ENCODE peak calls at places on chromosomes 4 and X, in five cellular contexts. K, H, G, X and L are unnamed samples.

GRCh38 chrX:130086414-130087207 is 23.7 kb downstream of the ELF4 start:
- DNase-seq in X (no peak), H (no peak), K (no peak), G (no peak), L (no peak)

GRCh38 chr4:77917075-77917474 is 54.4 kb downstream of the MRPL1 start:
- DNase-seq in X (no peak), G (no peak), H (no peak), K (no peak), L (no peak)

GRCh38 chrX:123274796-123275195 is 90.7 kb downstream of the GRIA3 start:
- DNase-seq in G (no peak), X (peak), H (no peak), K (no peak), L (no peak)

GRCh38 chr4:1105067-1105466 is 8.3 kb downstream of the RNF212 start:
- DNase-seq in H (no peak), G (no peak), X (no peak), K (no peak), L (no peak)

GRCh38 chrX:2714551-2714950 is 23.5 kb downstream of the CD99 start:
- DNase-seq in X (no peak), G (no peak), K (no peak), H (no peak), L (no peak)

GRCh38 chr4:187042251-187042650 is 318.6 kb upstream of the FAT1 start:
- DNase-seq in G (no peak), H (no peak), X (no peak), K (no peak), L (no peak)

GRCh38 chr4:177607111-177607573 is 164.9 kb upstream of the AGA start:
- DNase-seq in G (no peak), K (no peak), X (no peak), H (no peak), L (no peak)

GRCh38 chr4:142036795-142037583 is 400.6 kb downstream of the IL15 start:
- DNase-seq in H (no peak), K (no peak), G (no peak), X (peak), L (peak)

GRCh38 chr4:39353478-39354177 is 12.5 kb downstream of the RFC1 start:
- DNase-seq in X (no peak), G (no peak), K (no peak), H (no peak), L (no peak)

GRCh38 chrX:9525511-9526248 is 60.8 kb downstream of the TBL1X start:
- DNase-seq in H (no peak), G (no peak), K (no peak), X (no peak), L (no peak)

GRCh38 chr4:179624768-179625181 is 2182.5 kb upstream of the AGA start:
- DNase-seq in G (no peak), X (peak), H (no peak), K (no peak), L (no peak)

GRCh38 chr4:102466298-102466697 is 34.9 kb upstream of the NFKB1 start:
- DNase-seq in K (no peak), G (no peak), X (peak), H (no peak), L (no peak)

GRCh38 chr4:152479428-152480026 is 56.4 kb downstream of the FBXW7 start:
- DNase-seq in X (peak), G (no peak), K (no peak), H (no peak), L (no peak)

GRCh38 chr4:27861802-27862201 is 1001.2 kb downstream of the STIM2 start:
- DNase-seq in X (peak), G (no peak), H (no peak), K (no peak), L (no peak)

GRCh38 chr4:2829321-2829932 is 14.2 kb upstream of the ADD1 start:
- DNase-seq in K (no peak), H (no peak), X (no peak), G (no peak), L (no peak)

GRCh38 chr4:142406917-142407501 is 439.1 kb downstream of the INPP4B start:
- DNase-seq in H (no peak), K (no peak), G (no peak), X (no peak), L (no peak)

GRCh38 chr4:163295138-163295537 is 37.3 kb downstream of the NPY1R start:
- DNase-seq in K (no peak), G (no peak), H (no peak), X (no peak), L (no peak)

DNA sequence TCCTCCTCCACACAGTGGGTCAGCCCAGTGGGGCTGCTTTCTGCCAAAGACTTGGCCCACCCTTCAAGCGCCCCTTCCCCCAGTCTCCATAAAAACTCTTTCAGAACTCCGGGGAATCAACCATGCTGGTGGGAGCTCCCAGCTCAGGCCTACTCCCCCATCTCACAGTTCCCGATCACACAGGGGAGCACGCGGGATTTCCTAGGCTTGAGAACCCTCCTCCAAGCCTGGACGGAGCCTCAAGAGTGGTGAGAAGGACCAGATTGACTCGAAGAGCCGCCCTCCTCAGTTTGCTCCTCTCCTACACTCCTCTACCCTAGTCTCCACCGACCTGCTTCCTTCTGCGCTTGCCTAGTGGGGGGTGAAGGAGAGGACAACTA is 77.4 kb downstream of the RLIM start:
- DNase-seq in G (no peak), H (no peak), K (no peak), X (peak), L (no peak)
- H3K4me3 ChIP-seq in G (peak), H (no peak), K (peak), X (peak), L (peak)

GRCh38 chr4:176066757-176067156 is 1.1 kb downstream of the WDR17 start:
- DNase-seq in X (no peak), G (no peak), K (no peak), H (no peak), L (no peak)
- H3K4me3 ChIP-seq in X (no peak), G (no peak), K (no peak), H (no peak), L (no peak)

GRCh38 chr4:146638801-146639351 is at the start of gene POU4F2:
- DNase-seq in H (no peak), G (no peak), K (no peak), X (no peak), L (no peak)
- H3K4me3 ChIP-seq in H (no peak), G (peak), K (no peak), X (peak), L (no peak)

DNA sequence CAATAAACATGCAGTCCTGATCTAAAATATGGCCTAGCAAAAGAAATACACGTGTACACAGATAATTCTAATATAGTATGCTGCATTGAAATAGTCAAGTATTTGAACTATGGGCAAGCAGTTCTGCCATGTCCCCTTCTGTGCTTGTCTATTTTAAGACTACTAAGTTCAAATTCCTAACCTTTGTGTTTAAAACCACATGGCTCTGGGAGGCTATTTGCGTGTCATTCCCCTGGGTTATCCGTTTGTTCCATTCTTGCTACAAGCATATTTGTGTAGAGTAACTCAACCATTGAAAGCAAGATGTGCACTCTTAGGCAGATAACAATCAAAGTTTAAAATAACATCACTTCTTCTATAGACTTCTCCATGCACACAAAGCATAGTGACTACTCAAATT is 25.4 kb upstream of the TBC1D1 start:
- DNase-seq in X (peak), H (no peak), G (no peak), K (no peak), L (no peak)
- H3K4me3 ChIP-seq in X (no peak), H (no peak), G (no peak), K (no peak), L (no peak)

GRCh38 chrX:53595266-53595810 is 91.2 kb downstream of the HUWE1 start:
- DNase-seq in G (no peak), H (no peak), X (no peak), K (no peak), L (no peak)

GRCh38 chrX:53599781-53600396 is 86.6 kb downstream of the HUWE1 start:
- DNase-seq in X (no peak), G (no peak), K (no peak), H (no peak), L (no peak)

GRCh38 chrX:53594354-53594753 is 92.2 kb downstream of the HUWE1 start:
- DNase-seq in X (peak), G (no peak), H (no peak), K (no peak), L (no peak)

GRCh38 chrX:53598169-53598568 is 88.3 kb downstream of the HUWE1 start:
- DNase-seq in K (no peak), X (no peak), H (no peak), G (no peak), L (no peak)
- H3K4me3 ChIP-seq in K (no peak), X (no peak), H (no peak), G (no peak), L (no peak)

GRCh38 chrX:46168254-46168653 is 377.0 kb downstream of the ZNF674 start:
- DNase-seq in H (no peak), K (no peak), G (no peak), X (no peak), L (no peak)

GRCh38 chrX:46165411-46165810 is 379.8 kb downstream of the ZNF674 start:
- DNase-seq in X (no peak), K (no peak), G (no peak), H (no peak), L (peak)

GRCh38 chrX:46169808-46170207 is 375.4 kb downstream of the ZNF674 start:
- DNase-seq in K (no peak), G (no peak), H (no peak), X (no peak), L (no peak)

GRCh38 chrX:46165866-46166265 is 379.4 kb downstream of the ZNF674 start:
- DNase-seq in G (no peak), X (no peak), K (no peak), H (no peak), L (no peak)
- H3K4me3 ChIP-seq in G (no peak), X (no peak), K (no peak), H (no peak), L (no peak)

GRCh38 chr4:139887378-139887801 is 221.8 kb downstream of the MGST2 start:
- DNase-seq in K (no peak), X (no peak), G (no peak), H (no peak), L (peak)
- H3K4me3 ChIP-seq in K (peak), X (peak), G (no peak), H (no peak), L (no peak)

GRCh38 chr4:7808181-7808580 is 131.5 kb downstream of the AFAP1 start:
- DNase-seq in X (no peak), K (no peak), G (no peak), H (no peak), L (no peak)

GRCh38 chr4:7806724-7807123 is 132.9 kb downstream of the AFAP1 start:
- DNase-seq in G (no peak), X (no peak), H (no peak), K (no peak), L (no peak)

GRCh38 chr4:7810792-7811535 is 128.7 kb downstream of the AFAP1 start:
- DNase-seq in H (no peak), K (no peak), G (no peak), X (no peak), L (no peak)

GRCh38 chr4:7807351-7807921 is 132.2 kb downstream of the AFAP1 start:
- DNase-seq in G (no peak), K (no peak), H (no peak), X (no peak), L (no peak)

GRCh38 chr4:7808752-7809151 is 130.9 kb downstream of the AFAP1 start:
- DNase-seq in K (no peak), G (no peak), H (no peak), X (peak), L (no peak)
- H3K4me3 ChIP-seq in K (no peak), G (no peak), H (no peak), X (no peak), L (no peak)

GRCh38 chr4:121692261-121692660 is 4.5 kb downstream of the ANXA5 start:
- DNase-seq in X (no peak), K (no peak), H (no peak), G (no peak), L (no peak)

GRCh38 chr4:121696140-121696640 is 590 bp downstream of the ANXA5 start:
- DNase-seq in G (no peak), X (peak), H (no peak), K (peak), L (no peak)

GRCh38 chr4:121690001-121690400 is 6.8 kb downstream of the ANXA5 start:
- DNase-seq in X (peak), G (no peak), H (no peak), K (no peak), L (no peak)

GRCh38 chr4:121696641-121697461 is at the start of gene ANXA5:
- DNase-seq in G (peak), H (peak), K (peak), X (peak), L (no peak)

DNA sequence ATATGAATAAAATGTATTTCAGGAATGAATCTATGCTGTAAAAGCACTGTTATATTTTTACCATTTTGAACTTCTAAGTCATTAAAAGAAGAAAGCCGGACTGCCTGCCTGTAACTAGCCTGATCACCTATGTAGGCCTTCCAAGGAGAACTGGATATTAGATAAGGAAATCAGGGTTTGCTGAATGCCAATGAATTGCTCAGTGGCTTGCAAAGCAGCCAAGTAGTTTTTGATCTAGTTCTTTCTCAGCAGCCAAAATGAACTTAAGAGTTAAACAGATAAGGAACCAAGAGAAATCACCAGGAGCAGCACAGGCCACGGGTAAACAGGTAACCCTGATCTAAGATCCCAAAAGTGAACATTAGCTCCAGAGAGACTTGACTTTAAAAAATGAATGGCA is 3.3 kb downstream of the ANXA5 start:
- DNase-seq in X (no peak), G (no peak), H (no peak), K (no peak), L (no peak)
- H3K4me3 ChIP-seq in X (peak), G (no peak), H (no peak), K (no peak), L (peak)